ENCODE peak calls at places on chromosome 12, in six cellular contexts. U is WTC11, S is tibial nerve, B is SK-MEL-5, F is left colon, P is GM12865. H is an unnamed sample.

GRCh38 chr12:27383429-27384260 is 51.0 kb downstream of the BMAL2 start:
- DNase-seq in U (peak; percentile 84), F (peak; percentile 80), S (peak; percentile 82), P (peak; percentile 85), B (peak; percentile 84), H (peak; percentile 78)

GRCh38 chr12:112153181-112153899 is 28.0 kb downstream of the TRAFD1 start:
- DNase-seq in U (no peak), P (no peak), F (no peak), B (no peak), S (no peak), H (no peak)

GRCh38 chr12:121590476-121591143 is 9.8 kb upstream of the KDM2B start:
- DNase-seq in S (no peak), P (peak; percentile 89), U (no peak), F (no peak), B (no peak), H (peak; percentile 47)

GRCh38 chr12:91986084-91986483 is 159.6 kb downstream of the BTG1 start:
- DNase-seq in P (no peak), S (no peak), B (no peak), F (no peak), U (no peak), H (no peak)

GRCh38 chr12:109797905-109798669 is 35.1 kb downstream of the TRPV4 start:
- DNase-seq in S (no peak), B (peak; percentile 66), F (no peak), U (peak; percentile 66), P (no peak), H (peak; percentile 50)

GRCh38 chr12:102957339-102958050 is at the start of gene ASCL1:
- DNase-seq in B (no peak), F (no peak), P (peak; percentile 74), U (peak; percentile 56), S (no peak), H (no peak)

GRCh38 chr12:40152783-40153383 is 47.0 kb upstream of the SLC2A13 start:
- DNase-seq in U (peak; percentile 51), B (peak; percentile 75), F (peak; percentile 49), S (peak; percentile 64), P (peak; percentile 70), H (peak; percentile 70)

GRCh38 chr12:112750971-112751370 is 40.6 kb upstream of the RPH3A start:
- DNase-seq in P (no peak), F (no peak), B (peak; percentile 92), U (no peak), S (no peak), H (no peak)

GRCh38 chr12:50224026-50224692 is 57.0 kb upstream of the CERS5 start:
- DNase-seq in U (no peak), F (no peak), S (no peak), P (peak; percentile 77), B (no peak), H (peak; percentile 67)

GRCh38 chr12:67910360-67911292 is 78.6 kb upstream of the IFNG-AS1 start:
- DNase-seq in P (no peak), B (no peak), S (no peak), F (no peak), U (no peak), H (no peak)

GRCh38 chr12:48053883-48054282 is 49.6 kb upstream of the COL2A1 start:
- DNase-seq in U (no peak), S (no peak), P (no peak), F (no peak), B (no peak), H (no peak)

GRCh38 chr12:58557156-58557555 is 363.1 kb downstream of the LRIG3 start:
- DNase-seq in B (no peak), F (no peak), U (no peak), P (no peak), S (no peak), H (no peak)

GRCh38 chr12:64998327-64999156 is 122.6 kb downstream of the WIF1 start:
- DNase-seq in S (no peak), B (peak; percentile 90), P (no peak), U (no peak), F (no peak), H (no peak)

GRCh38 chr12:95216704-95217376 is 427 bp downstream of the FGD6 start:
- DNase-seq in U (no peak), P (peak; percentile 44), F (no peak), B (no peak), S (no peak), H (peak; percentile 60)

GRCh38 chr12:6608592-6609311 is 1.6 kb upstream of the CHD4 start:
- DNase-seq in F (peak; percentile 83), B (no peak), S (no peak), P (no peak), U (no peak), H (peak; percentile 72)

GRCh38 chr12:110084314-110085015 is 36.1 kb upstream of the C12orf76 start:
- DNase-seq in U (no peak), S (no peak), B (no peak), P (no peak), F (no peak), H (no peak)

GRCh38 chr12:54331-54730 is 12.2 kb upstream of the IQSEC3 start:
- DNase-seq in U (no peak), P (no peak), S (no peak), B (no peak), F (no peak), H (no peak)

GRCh38 chr12:32761716-32762115 is 6.0 kb upstream of the YARS2 start:
- DNase-seq in U (no peak), S (no peak), P (no peak), B (no peak), F (no peak), H (peak; percentile 66)

GRCh38 chr12:31002999-31003398 is 70.7 kb upstream of the DDX11 start:
- DNase-seq in U (no peak), F (no peak), B (no peak), P (peak; percentile 47), S (no peak), H (no peak)

GRCh38 chr12:48863296-48863695 is 2.4 kb downstream of the RND1 start:
- DNase-seq in B (no peak), P (no peak), U (no peak), S (no peak), F (no peak), H (no peak)

GRCh38 chr12:120856980-120857379 is 47.2 kb downstream of the SPPL3 start:
- DNase-seq in P (no peak), U (no peak), F (no peak), S (no peak), B (peak; percentile 59), H (peak; percentile 68)

GRCh38 chr12:123237646-123238329 is 4.6 kb downstream of the MTRFR start:
- DNase-seq in S (peak; percentile 83), B (peak; percentile 73), F (peak; percentile 82), U (peak; percentile 63), P (peak; percentile 83), H (peak; percentile 86)

GRCh38 chr12:132043216-132043615 is 93.5 kb downstream of the EP400 start:
- DNase-seq in U (no peak), S (no peak), B (no peak), F (no peak), P (no peak), H (no peak)

GRCh38 chr12:121444842-121445202 is 44.9 kb downstream of the RNF34 start:
- DNase-seq in F (no peak), B (no peak), P (no peak), S (no peak), U (no peak), H (no peak)

GRCh38 chr12:131094831-131095805 is 141.4 kb downstream of the ADGRD1 start:
- DNase-seq in S (no peak), B (no peak), U (peak; percentile 7), F (no peak), P (no peak), H (no peak)

GRCh38 chr12:22709292-22709691 is 84.3 kb downstream of the ETNK1 start:
- DNase-seq in U (no peak), S (no peak), P (peak; percentile 46), B (peak; percentile 74), F (no peak), H (peak; percentile 71)

GRCh38 chr12:34395056-34396005 is 373.0 kb downstream of the ALG10 start:
- DNase-seq in B (no peak), P (no peak), U (peak; percentile 1), F (no peak), S (no peak), H (no peak)

GRCh38 chr12:110744697-110745264 is 2.1 kb upstream of the PPP1CC start:
- DNase-seq in U (no peak), S (no peak), P (no peak), B (peak; percentile 23), F (peak; percentile 66), H (no peak)

GRCh38 chr12:116693259-116694227 is 44.3 kb downstream of the SPRING1 start:
- DNase-seq in U (no peak), P (no peak), S (no peak), F (peak; percentile 70), B (no peak), H (no peak)

GRCh38 chr12:109088818-109089217 is 4.5 kb downstream of the ALKBH2 start:
- DNase-seq in S (no peak), U (no peak), B (no peak), F (no peak), P (no peak), H (no peak)